ENCODE peak calls at places on chromosome 16, in eight cellular contexts. One of them, this sample, is unnamed. For H3K4me1, the result is how much of the 10 kb centered on the place peaks cover.

GRCh38 chr16:8644513-8645140 is 23.1 kb downstream of the METTL22 start:
- DNase-seq in sigmoid colon: no peak
- DNase-seq in HCT116: no peak
- DNase-seq in fibroblast of lung: no peak
- DNase-seq in left ventricle myocardium inferior: peak
- DNase-seq in uterus: no peak
- DNase-seq in A549: no peak
- DNase-seq in GM12878: no peak
- DNase-seq in this sample: no peak

GRCh38 chr16:48323783-48324775 is 61.1 kb downstream of the SIAH1 start:
- DNase-seq in fibroblast of lung: peak
- DNase-seq in HCT116: no peak
- DNase-seq in left ventricle myocardium inferior: no peak
- DNase-seq in GM12878: no peak
- DNase-seq in A549: no peak
- DNase-seq in uterus: no peak
- DNase-seq in sigmoid colon: no peak
- DNase-seq in this sample: no peak

GRCh38 chr16:72434159-72434558 is 262.2 kb upstream of the PMFBP1 start:
- DNase-seq in uterus: no peak
- DNase-seq in sigmoid colon: no peak
- DNase-seq in HCT116: peak
- DNase-seq in fibroblast of lung: peak
- DNase-seq in A549: peak
- DNase-seq in GM12878: no peak
- DNase-seq in left ventricle myocardium inferior: no peak
- DNase-seq in this sample: no peak

GRCh38 chr16:89720520-89720858 is 209 bp downstream of the VPS9D1 start:
- DNase-seq in uterus: no peak
- DNase-seq in HCT116: no peak
- DNase-seq in left ventricle myocardium inferior: peak
- DNase-seq in fibroblast of lung: peak
- DNase-seq in sigmoid colon: no peak
- DNase-seq in GM12878: no peak
- DNase-seq in A549: no peak
- DNase-seq in this sample: peak

GRCh38 chr16:82741073-82741615 is 114.4 kb downstream of the CDH13 start:
- DNase-seq in A549: no peak
- DNase-seq in fibroblast of lung: peak
- DNase-seq in sigmoid colon: no peak
- DNase-seq in uterus: no peak
- DNase-seq in GM12878: no peak
- DNase-seq in left ventricle myocardium inferior: no peak
- DNase-seq in HCT116: no peak
- DNase-seq in this sample: no peak

GRCh38 chr16:49026566-49026965 is 255.1 kb downstream of the CBLN1 start:
- DNase-seq in sigmoid colon: no peak
- DNase-seq in HCT116: no peak
- DNase-seq in fibroblast of lung: no peak
- DNase-seq in left ventricle myocardium inferior: no peak
- DNase-seq in A549: no peak
- DNase-seq in uterus: no peak
- DNase-seq in GM12878: no peak
- DNase-seq in this sample: no peak

GRCh38 chr16:51148674-51149228 is 2.3 kb downstream of the SALL1 start:
- DNase-seq in sigmoid colon: no peak
- DNase-seq in fibroblast of lung: peak
- DNase-seq in GM12878: no peak
- DNase-seq in left ventricle myocardium inferior: no peak
- DNase-seq in A549: no peak
- DNase-seq in HCT116: no peak
- DNase-seq in uterus: no peak
- DNase-seq in this sample: no peak

GRCh38 chr16:86635926-86636325 is 57.6 kb downstream of the FOXL1 start:
- DNase-seq in uterus: no peak
- DNase-seq in GM12878: no peak
- DNase-seq in fibroblast of lung: no peak
- DNase-seq in left ventricle myocardium inferior: no peak
- DNase-seq in A549: no peak
- DNase-seq in HCT116: no peak
- DNase-seq in sigmoid colon: no peak
- DNase-seq in this sample: no peak

GRCh38 chr16:969508-970378 is 1.0 kb downstream of the LMF1 start:
- DNase-seq in sigmoid colon: no peak
- DNase-seq in A549: no peak
- DNase-seq in left ventricle myocardium inferior: peak
- DNase-seq in GM12878: no peak
- DNase-seq in HCT116: no peak
- DNase-seq in uterus: no peak
- DNase-seq in fibroblast of lung: no peak
- DNase-seq in this sample: peak

GRCh38 chr16:77660311-77660710 is 62.0 kb upstream of the NUDT7 start:
- DNase-seq in fibroblast of lung: peak
- DNase-seq in uterus: no peak
- DNase-seq in A549: peak
- DNase-seq in HCT116: peak
- DNase-seq in sigmoid colon: no peak
- DNase-seq in left ventricle myocardium inferior: no peak
- DNase-seq in GM12878: no peak
- DNase-seq in this sample: no peak

DNA sequence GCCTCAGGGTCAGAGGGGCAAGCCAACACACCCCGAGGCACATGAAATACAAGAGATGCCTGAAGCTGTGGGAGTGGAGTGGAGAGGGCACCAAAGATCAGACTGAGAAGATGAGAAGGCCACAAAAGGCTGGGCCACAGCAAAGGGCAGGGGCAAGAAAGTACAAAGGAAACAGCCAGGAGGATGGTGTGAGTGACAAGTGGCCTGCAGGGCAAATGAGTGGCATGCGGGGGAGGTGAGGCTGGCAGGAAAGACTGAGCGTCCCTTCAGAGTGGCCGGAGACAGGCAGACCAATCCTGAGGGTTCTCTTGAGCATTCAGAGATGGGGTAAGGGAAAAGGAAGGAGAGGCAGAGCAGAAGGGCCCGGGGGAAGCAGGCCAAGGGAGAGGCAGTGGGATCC is 23.2 kb downstream of the HSD11B2 start:
- DNase-seq in HCT116: no peak
- DNase-seq in left ventricle myocardium inferior: no peak
- DNase-seq in sigmoid colon: no peak
- DNase-seq in fibroblast of lung: no peak
- DNase-seq in GM12878: no peak
- DNase-seq in uterus: no peak
- DNase-seq in A549: no peak
- DNase-seq in this sample: no peak
- H3K4me1 ChIP-seq in HCT116: under half
- H3K4me1 ChIP-seq in left ventricle myocardium inferior: half or more
- H3K4me1 ChIP-seq in sigmoid colon: under half
- H3K4me1 ChIP-seq in fibroblast of lung: under half
- H3K4me1 ChIP-seq in GM12878: under half
- H3K4me1 ChIP-seq in uterus: under half
- H3K4me1 ChIP-seq in A549: under half
- H3K4me1 ChIP-seq in this sample: half or more

DNA sequence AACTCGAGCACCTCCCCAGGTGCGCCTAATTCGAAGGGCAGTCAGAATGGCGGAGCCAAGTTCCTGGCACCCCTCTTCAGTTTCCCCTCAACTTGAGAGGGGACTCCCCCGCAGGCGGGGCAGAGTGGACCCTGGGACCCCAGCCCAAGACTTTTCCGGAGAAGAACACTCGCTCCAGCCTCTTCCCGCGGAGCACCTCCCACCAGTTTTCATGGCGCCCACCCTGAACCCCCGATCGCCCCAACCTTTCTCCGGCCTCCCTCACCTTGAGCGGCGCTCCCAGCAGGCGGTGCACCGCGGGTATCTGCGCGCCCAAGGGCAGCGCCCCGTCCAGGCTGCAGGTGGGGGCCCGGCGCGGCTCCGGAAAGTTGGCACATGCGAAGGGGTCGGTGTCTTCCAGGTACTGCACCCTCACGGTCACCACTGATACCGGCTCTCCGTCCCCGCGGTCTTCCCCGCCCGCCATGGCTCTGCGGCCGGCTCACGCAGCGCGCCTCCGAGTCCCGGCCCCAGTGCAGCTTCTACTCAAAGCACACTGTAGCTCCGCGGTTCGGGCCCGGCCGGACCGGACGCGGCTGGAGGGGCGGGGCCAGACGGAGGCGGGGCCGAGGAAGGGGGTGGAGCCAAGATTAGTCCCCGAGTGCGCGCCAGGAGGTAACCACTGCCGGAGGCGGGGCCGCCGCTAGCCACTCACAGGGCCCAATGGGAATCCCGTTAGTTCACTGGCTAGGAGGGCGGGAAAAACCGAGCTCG is at the start of gene FHOD1:
- DNase-seq in left ventricle myocardium inferior: peak
- DNase-seq in GM12878: peak
- DNase-seq in A549: peak
- DNase-seq in uterus: peak
- DNase-seq in HCT116: peak
- DNase-seq in fibroblast of lung: peak
- DNase-seq in sigmoid colon: peak
- DNase-seq in this sample: peak
- TF ChIP-seq CTCF in left ventricle myocardium inferior: no peak
- TF ChIP-seq CTCF in GM12878: no peak
- TF ChIP-seq CTCF in A549: no peak
- TF ChIP-seq CTCF in uterus: no peak
- TF ChIP-seq CTCF in HCT116: no peak
- TF ChIP-seq CTCF in fibroblast of lung: no peak
- TF ChIP-seq CTCF in sigmoid colon: no peak
- TF ChIP-seq CTCF in this sample: no peak

DNA sequence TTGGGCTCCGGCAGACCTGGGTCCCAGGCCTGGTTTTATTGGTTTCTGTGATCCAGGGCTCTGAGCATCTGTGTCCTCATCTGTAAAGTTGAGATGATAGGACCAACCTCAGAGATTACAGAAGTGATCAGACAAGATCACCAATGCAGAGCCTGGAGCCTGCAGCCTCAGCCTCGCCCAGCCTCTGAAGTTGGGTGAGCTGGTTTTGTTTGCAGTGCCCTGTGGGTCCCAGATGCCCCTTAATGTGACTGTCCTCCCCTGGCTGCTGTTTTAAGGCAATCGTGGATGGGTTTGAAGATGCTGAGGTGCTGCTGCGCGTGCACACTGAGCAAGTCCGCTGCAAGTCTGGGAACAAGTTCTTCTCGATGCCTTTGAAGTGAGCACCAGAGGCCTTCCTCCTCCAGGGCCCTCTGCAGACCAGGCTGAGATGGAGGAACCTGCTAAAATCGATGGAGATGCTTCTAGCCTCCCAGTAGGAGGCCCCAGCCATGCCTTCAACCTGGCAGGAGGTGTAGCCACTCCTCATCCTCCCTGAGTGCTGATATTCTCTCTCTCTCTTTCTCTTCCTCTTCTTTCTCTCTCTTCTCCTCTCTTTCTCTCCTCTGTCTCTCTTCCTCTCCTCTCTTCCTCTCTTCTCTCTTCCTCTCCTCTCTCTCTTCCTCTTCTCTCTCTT is 5.6 kb upstream of the MMP15 start:
- DNase-seq in sigmoid colon: no peak
- DNase-seq in left ventricle myocardium inferior: peak
- DNase-seq in HCT116: no peak
- DNase-seq in GM12878: no peak
- DNase-seq in A549: no peak
- DNase-seq in fibroblast of lung: no peak
- DNase-seq in uterus: no peak
- DNase-seq in this sample: peak
- H3K27ac ChIP-seq in sigmoid colon: no peak
- H3K27ac ChIP-seq in left ventricle myocardium inferior: no peak
- H3K27ac ChIP-seq in HCT116: peak
- H3K27ac ChIP-seq in GM12878: no peak
- H3K27ac ChIP-seq in A549: no peak
- H3K27ac ChIP-seq in fibroblast of lung: no peak
- H3K27ac ChIP-seq in uterus: no peak
- H3K27ac ChIP-seq in this sample: no peak

GRCh38 chr16:88466175-88466862 is 13.2 kb downstream of the ZFPM1 start:
- DNase-seq in sigmoid colon: no peak
- DNase-seq in A549: no peak
- DNase-seq in GM12878: no peak
- DNase-seq in HCT116: no peak
- DNase-seq in left ventricle myocardium inferior: no peak
- DNase-seq in uterus: no peak
- DNase-seq in fibroblast of lung: no peak
- DNase-seq in this sample: no peak
- H3K4me1 ChIP-seq in sigmoid colon: under half
- H3K4me1 ChIP-seq in A549: under half
- H3K4me1 ChIP-seq in GM12878: under half
- H3K4me1 ChIP-seq in HCT116: under half
- H3K4me1 ChIP-seq in left ventricle myocardium inferior: under half
- H3K4me1 ChIP-seq in uterus: under half
- H3K4me1 ChIP-seq in fibroblast of lung: under half
- H3K4me1 ChIP-seq in this sample: under half

This sample was measured in kidney.